ENCODE peak calls at places on chromosomes 4 and X, in six cellular contexts. K, G, T, J, V and N are unnamed samples.

GRCh38 chr4:86942185-86942666 is 7.4 kb downstream of the AFF1 start:
- DNase-seq in K (no peak), G (peak; percentile 79), T (no peak), J (no peak), V (no peak), N (no peak)

GRCh38 chrX:45850197-45850774 is 649.6 kb upstream of the DIPK2B start:
- DNase-seq in K (no peak), G (peak; percentile 20), T (peak; percentile 9), J (no peak), V (no peak), N (peak; percentile 10)

GRCh38 chr4:54189140-54189539 is 40.0 kb upstream of the PDGFRA start:
- DNase-seq in K (no peak), G (no peak), T (no peak), J (no peak), V (no peak), N (no peak)

GRCh38 chr4:174120446-174121142 is 162.9 kb downstream of the FBXO8 start:
- DNase-seq in K (peak; percentile 64), G (peak; percentile 56), T (peak; percentile 51), J (peak; percentile 65), V (peak; percentile 9), N (peak; percentile 44)

GRCh38 chrX:105646592-105647372 is 175.6 kb upstream of the NRK start:
- DNase-seq in K (no peak), G (no peak), T (no peak), J (no peak), V (no peak), N (no peak)

GRCh38 chr4:175459571-175459970 is 352.5 kb downstream of the GPM6A start:
- DNase-seq in K (no peak), G (peak; percentile 27), T (no peak), J (no peak), V (no peak), N (no peak)

GRCh38 chr4:17097369-17097768 is 198.9 kb upstream of the LDB2 start:
- DNase-seq in K (no peak), G (no peak), T (no peak), J (no peak), V (no peak), N (no peak)

GRCh38 chr4:27006247-27006603 is 145.6 kb downstream of the STIM2 start:
- DNase-seq in K (no peak), G (no peak), T (no peak), J (no peak), V (no peak), N (no peak)

GRCh38 chr4:84892950-84893349 is 73.5 kb downstream of the WDFY3 start:
- DNase-seq in K (no peak), G (no peak), T (no peak), J (no peak), V (no peak), N (no peak)

GRCh38 chr4:12729384-12729783 is 754.8 kb downstream of the RAB28 start:
- DNase-seq in K (no peak), G (peak; percentile 21), T (no peak), J (no peak), V (no peak), N (no peak)

GRCh38 chr4:41745292-41746024 is 3.1 kb downstream of the PHOX2B start:
- DNase-seq in K (no peak), G (no peak), T (no peak), J (no peak), V (no peak), N (no peak)

GRCh38 chr4:113761682-113762060 is at the start of gene CAMK2D:
- DNase-seq in K (peak; percentile 78), G (peak; percentile 74), T (peak; percentile 89), J (peak; percentile 95), V (peak; percentile 89), N (peak; percentile 4)

GRCh38 chr4:58935336-58935735 is 1825.2 kb upstream of the IGFBP7 start:
- DNase-seq in K (no peak), G (no peak), T (no peak), J (no peak), V (no peak), N (no peak)

GRCh38 chr4:161829631-161830030 is 334.2 kb downstream of the FSTL5 start:
- DNase-seq in K (no peak), G (no peak), T (no peak), J (no peak), V (no peak), N (no peak)

DNA sequence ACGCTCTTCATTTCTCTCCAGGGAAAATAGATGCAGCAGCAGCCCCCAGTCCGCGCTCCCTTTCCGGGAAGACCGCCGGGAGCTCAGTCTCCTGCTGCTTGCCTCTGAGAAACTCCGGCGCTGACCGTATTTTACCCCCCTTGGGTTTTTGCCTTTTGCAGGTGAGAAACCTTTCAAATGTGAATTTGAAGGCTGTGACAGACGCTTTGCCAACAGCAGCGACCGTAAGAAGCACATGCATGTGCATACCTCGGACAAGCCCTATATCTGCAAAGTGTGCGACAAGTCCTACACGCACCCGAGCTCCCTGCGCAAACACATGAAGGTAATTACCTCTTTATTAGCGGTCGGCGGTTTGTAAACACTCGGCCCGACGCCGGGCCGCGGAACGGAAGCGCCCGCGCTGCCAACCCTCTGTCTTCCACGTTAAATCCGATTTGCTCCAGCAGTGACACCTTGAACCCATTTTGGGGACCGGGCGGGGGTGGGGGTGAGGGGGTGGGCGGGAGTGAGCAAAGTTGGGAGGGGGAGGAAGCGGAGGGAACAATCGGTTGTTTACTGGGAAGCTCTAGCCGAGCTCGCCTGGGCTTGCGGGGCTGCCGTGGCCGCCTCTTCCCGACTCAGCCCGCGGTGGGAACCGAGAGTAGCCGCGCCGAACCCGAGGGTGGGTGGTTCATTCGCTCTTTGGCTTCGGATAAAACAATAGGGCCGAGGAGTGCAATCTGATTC is 3.0 kb downstream of the ZIC3 start:
- DNase-seq in K (no peak), G (no peak), T (no peak), J (no peak), V (no peak), N (no peak)
- H3K4me3 ChIP-seq in K (peak overlapping the region; percentile 34), G (no peak overlapping the region), T (no peak overlapping the region), J (no peak overlapping the region), V (no peak overlapping the region), N (no peak overlapping the region)

DNA sequence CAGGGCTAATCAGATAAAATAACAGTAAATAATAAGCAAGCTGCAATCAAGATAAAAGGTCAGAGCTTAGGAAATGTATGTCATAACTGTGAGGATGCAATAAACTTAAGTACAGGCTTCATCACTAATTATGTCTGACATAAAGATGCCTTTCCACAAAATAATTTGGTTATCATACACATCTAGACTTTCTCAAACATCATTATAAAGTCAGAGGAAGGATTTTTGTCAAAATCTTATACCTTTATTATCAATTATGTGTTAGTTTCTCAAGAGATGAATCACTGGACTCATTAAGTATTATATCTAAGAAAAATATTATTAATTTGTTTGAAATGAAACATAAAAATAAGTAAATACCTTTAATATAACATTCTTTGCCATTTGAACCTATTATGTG is 695.4 kb upstream of the INTU start:
- DNase-seq in K (no peak), G (no peak), T (no peak), J (no peak), V (no peak), N (no peak)
- H3K4me3 ChIP-seq in K (no peak overlapping the region), G (no peak overlapping the region), T (no peak overlapping the region), J (no peak overlapping the region), V (no peak overlapping the region), N (no peak overlapping the region)

GRCh38 chrX:40996886-40997530 is 88.2 kb upstream of the USP9X start:
- DNase-seq in K (peak; percentile 15), G (peak; percentile 56), T (no peak), J (no peak), V (peak; percentile 24), N (peak; percentile 77)
- H3K4me3 ChIP-seq in K (no peak overlapping the region), G (no peak overlapping the region), T (no peak overlapping the region), J (no peak overlapping the region), V (no peak overlapping the region), N (no peak overlapping the region)

DNA sequence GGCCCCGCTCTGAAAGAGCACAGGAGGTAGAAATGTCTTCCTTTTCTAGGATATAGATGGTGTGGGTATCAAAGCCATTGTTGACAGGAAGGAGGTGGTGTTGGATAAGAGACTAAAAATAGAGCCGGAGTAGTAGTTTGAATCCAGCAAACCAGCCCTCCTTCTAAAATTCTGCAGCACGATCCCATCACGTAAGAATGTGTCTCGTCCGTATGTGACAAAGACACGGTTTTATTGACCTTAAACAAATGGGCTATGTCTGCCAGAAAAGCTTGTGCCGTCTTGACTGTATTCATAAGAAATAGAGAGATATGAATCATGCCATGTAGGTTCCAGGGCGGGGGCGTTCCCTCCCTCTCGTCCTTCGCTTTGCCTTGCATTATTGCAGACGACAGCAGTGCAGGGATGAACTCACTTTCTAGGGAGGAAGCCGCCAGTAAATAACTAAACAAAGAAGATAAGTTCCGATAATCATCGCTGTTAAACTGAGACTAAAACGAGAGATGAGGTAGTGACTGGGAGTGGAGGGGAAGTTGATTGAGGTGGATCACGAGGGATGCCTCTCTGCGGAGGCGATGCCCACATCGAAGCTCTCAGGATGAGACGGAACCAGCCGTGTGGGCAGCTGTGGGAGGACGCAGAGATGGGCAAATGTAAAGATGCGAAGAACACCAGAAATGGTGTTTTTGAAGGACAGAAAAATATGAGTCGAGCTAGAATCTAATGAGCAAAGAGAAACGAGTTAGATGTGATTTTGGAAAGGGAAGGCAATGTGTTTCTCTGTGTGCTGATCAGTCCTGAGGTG is 3.4 kb downstream of the TENM3 start:
- DNase-seq in K (no peak), G (peak; percentile 16), T (no peak), J (no peak), V (no peak), N (no peak)
- H3K4me3 ChIP-seq in K (no peak overlapping the region), G (no peak overlapping the region), T (no peak overlapping the region), J (no peak overlapping the region), V (no peak overlapping the region), N (no peak overlapping the region)

GRCh38 chr4:73613130-73613529 is 7.1 kb downstream of the RASSF6 start:
- DNase-seq in K (no peak), G (peak; percentile 97), T (peak; percentile 68), J (no peak), V (no peak), N (no peak)
- H3K4me3 ChIP-seq in K (no peak overlapping the region), G (no peak overlapping the region), T (no peak overlapping the region), J (no peak overlapping the region), V (no peak overlapping the region), N (no peak overlapping the region)